ENCODE peak calls at places on chromosomes 1 and 21, in five cellular contexts. One of them, this sample, is unnamed.

GRCh38 chr21:45607021-45607921 is 36.3 kb upstream of the PCBP3 start:
- DNase-seq in GM12891: no peak
- DNase-seq in GM12892: no peak
- DNase-seq in GM23338: peak
- DNase-seq in HCT116: no peak
- DNase-seq in this sample: no peak

GRCh38 chr1:210397252-210397651 is 68.5 kb downstream of the HHAT start:
- DNase-seq in GM23338: no peak
- DNase-seq in GM12892: no peak
- DNase-seq in HCT116: no peak
- DNase-seq in GM12891: no peak
- DNase-seq in this sample: no peak

GRCh38 chr1:164602480-164603093 is 43.6 kb downstream of the PBX1 start:
- DNase-seq in GM23338: peak
- DNase-seq in HCT116: no peak
- DNase-seq in GM12891: no peak
- DNase-seq in GM12892: no peak
- DNase-seq in this sample: peak

GRCh38 chr1:202164271-202165037 is 4.1 kb upstream of the PTPN7 start:
- DNase-seq in HCT116: no peak
- DNase-seq in GM23338: no peak
- DNase-seq in GM12891: peak
- DNase-seq in GM12892: peak
- DNase-seq in this sample: no peak

GRCh38 chr1:12650001-12650421 is 6.1 kb downstream of the AADACL4 start:
- DNase-seq in HCT116: no peak
- DNase-seq in GM12891: no peak
- DNase-seq in GM12892: no peak
- DNase-seq in GM23338: no peak
- DNase-seq in this sample: peak

GRCh38 chr21:31558839-31559367 is 100.6 kb upstream of the SOD1 start:
- DNase-seq in HCT116: peak
- DNase-seq in GM23338: peak
- DNase-seq in GM12892: peak
- DNase-seq in GM12891: peak
- DNase-seq in this sample: peak

GRCh38 chr1:40664791-40665190 is 691 bp downstream of the RIMS3 start:
- DNase-seq in GM12892: no peak
- DNase-seq in GM23338: no peak
- DNase-seq in GM12891: no peak
- DNase-seq in HCT116: no peak
- DNase-seq in this sample: no peak

GRCh38 chr1:119869962-119870361 is 26.4 kb downstream of the ADAM30 start:
- DNase-seq in GM12892: no peak
- DNase-seq in HCT116: no peak
- DNase-seq in GM12891: no peak
- DNase-seq in GM23338: no peak
- DNase-seq in this sample: no peak

GRCh38 chr1:10564063-10564462 is 89.3 kb downstream of the PEX14 start:
- DNase-seq in GM23338: no peak
- DNase-seq in GM12891: no peak
- DNase-seq in GM12892: no peak
- DNase-seq in HCT116: no peak
- DNase-seq in this sample: no peak

GRCh38 chr21:27564684-27565280 is 597.9 kb upstream of the ADAMTS5 start:
- DNase-seq in GM12892: no peak
- DNase-seq in HCT116: no peak
- DNase-seq in GM23338: peak
- DNase-seq in GM12891: no peak
- DNase-seq in this sample: peak

GRCh38 chr1:68231627-68232303 is 558 bp downstream of the WLS start:
- DNase-seq in GM12891: no peak
- DNase-seq in GM23338: peak
- DNase-seq in HCT116: no peak
- DNase-seq in GM12892: no peak
- DNase-seq in this sample: peak

GRCh38 chr1:170674986-170675385 is 11.1 kb downstream of the PRRX1 start:
- DNase-seq in HCT116: no peak
- DNase-seq in GM23338: no peak
- DNase-seq in GM12892: no peak
- DNase-seq in GM12891: no peak
- DNase-seq in this sample: no peak

GRCh38 chr1:67201891-67202290 is 35.6 kb downstream of the IL23R start:
- DNase-seq in GM23338: no peak
- DNase-seq in GM12892: no peak
- DNase-seq in HCT116: no peak
- DNase-seq in GM12891: no peak
- DNase-seq in this sample: no peak

GRCh38 chr21:43315244-43316137 is 111.4 kb downstream of the SIK1 start:
- DNase-seq in GM12892: no peak
- DNase-seq in HCT116: no peak
- DNase-seq in GM12891: no peak
- DNase-seq in GM23338: no peak
- DNase-seq in this sample: no peak

GRCh38 chr1:10065344-10065685 is 32.6 kb downstream of the UBE4B start:
- DNase-seq in GM23338: peak
- DNase-seq in GM12892: no peak
- DNase-seq in HCT116: no peak
- DNase-seq in GM12891: no peak
- DNase-seq in this sample: peak

GRCh38 chr1:101996830-101997485 is at the start of gene OLFM3:
- DNase-seq in GM12892: peak
- DNase-seq in HCT116: no peak
- DNase-seq in GM12891: no peak
- DNase-seq in GM23338: peak
- DNase-seq in this sample: peak

GRCh38 chr1:32247452-32247851 is 430 bp downstream of the FAM167B start:
- DNase-seq in GM12891: no peak
- DNase-seq in HCT116: no peak
- DNase-seq in GM12892: no peak
- DNase-seq in GM23338: no peak
- DNase-seq in this sample: no peak

GRCh38 chr1:62336638-62337534 is 17.7 kb upstream of the KANK4 start:
- DNase-seq in GM23338: no peak
- DNase-seq in HCT116: no peak
- DNase-seq in GM12892: no peak
- DNase-seq in GM12891: no peak
- DNase-seq in this sample: no peak

GRCh38 chr1:6127587-6128163 is 52.4 kb downstream of the CHD5 start:
- DNase-seq in HCT116: peak
- DNase-seq in GM23338: peak
- DNase-seq in GM12892: no peak
- DNase-seq in GM12891: peak
- DNase-seq in this sample: peak

GRCh38 chr1:64965239-64966157 is 851 bp downstream of the JAK1 start:
- DNase-seq in HCT116: no peak
- DNase-seq in GM12891: peak
- DNase-seq in GM12892: no peak
- DNase-seq in GM23338: peak
- DNase-seq in this sample: peak

DNA sequence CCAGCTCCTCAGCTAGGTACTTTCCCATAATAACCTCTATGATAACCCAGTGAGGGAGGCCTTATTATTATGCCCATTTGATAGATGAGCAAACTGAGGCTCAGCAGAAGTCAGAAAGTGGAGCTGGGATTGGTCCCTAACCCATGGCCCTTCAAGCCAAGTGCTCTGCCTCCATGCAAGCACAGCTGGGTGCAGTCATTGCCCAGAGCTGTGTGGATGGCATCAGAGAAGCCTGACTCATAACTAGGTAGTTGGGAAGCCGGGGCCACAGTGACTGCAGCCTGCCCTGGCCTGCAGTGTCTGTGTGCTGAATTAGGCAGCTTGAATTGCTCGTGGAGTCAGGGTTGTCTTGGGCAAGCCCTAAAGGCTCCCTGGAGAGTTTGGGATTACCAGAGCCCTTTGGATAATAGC is 89.9 kb upstream of the SLC2A1 start:
- DNase-seq in GM12891: no peak
- DNase-seq in HCT116: no peak
- DNase-seq in GM23338: no peak
- DNase-seq in GM12892: no peak
- DNase-seq in this sample: no peak
- TF ChIP-seq POLR2AphosphoS5 in GM12891: no peak
- TF ChIP-seq POLR2AphosphoS5 in HCT116: no peak
- TF ChIP-seq POLR2AphosphoS5 in GM23338: no peak
- TF ChIP-seq POLR2AphosphoS5 in GM12892: no peak
- TF ChIP-seq POLR2AphosphoS5 in this sample: no peak

DNA sequence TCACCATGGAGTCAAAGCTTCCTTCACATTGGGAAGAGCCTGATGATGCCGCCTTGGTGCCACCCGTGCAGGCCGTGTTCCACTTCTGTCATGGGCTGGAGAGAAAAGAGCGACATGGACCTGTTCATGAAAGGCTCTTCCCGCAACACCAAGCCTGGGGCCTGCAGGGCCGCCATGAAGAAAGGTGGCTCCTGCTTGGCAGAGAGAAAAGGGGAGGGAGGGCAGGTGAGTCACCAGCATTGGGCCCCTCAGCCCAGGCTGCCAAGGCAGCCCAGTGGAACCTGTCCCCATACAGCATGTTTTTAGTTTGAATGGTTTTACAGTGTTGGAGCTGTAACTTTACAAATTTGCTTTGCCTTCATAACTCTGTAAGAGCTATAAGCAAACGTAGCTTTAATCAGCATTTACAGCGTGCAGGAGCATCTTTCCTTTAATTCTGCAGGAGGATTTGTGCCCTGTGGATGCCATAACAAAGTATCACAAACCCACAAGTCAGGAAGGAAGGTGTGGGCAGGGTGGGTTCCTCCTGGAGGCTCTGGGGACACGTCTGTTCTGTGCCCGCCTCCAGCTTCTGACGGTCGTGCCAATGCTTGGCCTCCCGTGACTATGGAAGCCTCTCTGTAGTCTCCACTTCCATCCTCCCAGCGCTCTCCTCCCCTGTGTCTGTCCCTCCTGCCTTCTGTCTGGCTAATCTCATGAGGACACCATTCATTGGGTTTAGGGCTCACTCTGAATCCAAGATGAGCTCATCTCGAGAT is 49.1 kb downstream of the RIPK4 start:
- DNase-seq in HCT116: no peak
- DNase-seq in GM23338: no peak
- DNase-seq in GM12891: no peak
- DNase-seq in GM12892: no peak
- DNase-seq in this sample: no peak
- TF ChIP-seq POLR2AphosphoS5 in HCT116: no peak
- TF ChIP-seq POLR2AphosphoS5 in GM23338: no peak
- TF ChIP-seq POLR2AphosphoS5 in GM12891: no peak
- TF ChIP-seq POLR2AphosphoS5 in GM12892: no peak
- TF ChIP-seq POLR2AphosphoS5 in this sample: no peak

DNA sequence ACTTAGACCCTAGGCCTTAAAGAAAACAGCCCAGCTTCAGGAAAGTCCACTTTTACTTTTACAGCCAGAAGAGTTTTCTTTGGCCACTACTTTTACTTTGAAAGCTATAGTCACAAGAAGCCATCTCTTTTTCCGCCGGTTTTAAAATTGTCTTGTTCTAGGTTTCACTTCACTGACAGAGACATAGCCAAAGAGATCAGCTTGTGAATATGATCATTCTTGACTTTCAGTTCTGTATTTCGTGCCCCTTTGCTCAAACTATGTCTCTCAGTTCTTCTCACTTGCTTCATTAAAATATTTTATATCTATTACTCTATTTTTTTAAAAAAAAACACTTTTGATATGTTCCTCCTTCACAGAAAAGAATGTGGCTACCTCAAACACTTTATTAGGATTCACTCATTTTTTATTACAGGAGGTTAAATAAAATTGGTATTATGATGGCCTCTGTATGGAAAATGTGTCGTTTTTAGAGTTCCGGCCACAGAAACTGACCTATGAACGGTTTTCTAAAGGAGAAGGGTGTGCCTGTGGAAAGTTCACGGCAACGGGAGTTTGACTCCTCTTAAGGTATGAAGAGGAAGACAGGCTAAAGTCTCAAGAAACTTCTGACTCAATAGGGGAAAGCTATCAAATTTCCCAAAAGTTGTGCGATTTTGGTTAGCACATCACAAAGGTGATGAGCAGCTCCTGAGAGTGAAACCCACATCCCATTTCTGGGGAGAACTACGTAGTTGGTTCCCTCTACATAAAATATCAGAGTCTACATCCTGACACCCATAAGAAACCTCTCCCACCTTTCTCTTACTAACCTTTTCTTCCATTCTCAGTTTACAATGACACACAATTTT is 1.2 kb downstream of the MCOLN2 start:
- DNase-seq in GM12891: no peak
- DNase-seq in HCT116: no peak
- DNase-seq in GM23338: no peak
- DNase-seq in GM12892: peak
- DNase-seq in this sample: no peak
- TF ChIP-seq POLR2AphosphoS5 in GM12891: peak
- TF ChIP-seq POLR2AphosphoS5 in HCT116: no peak
- TF ChIP-seq POLR2AphosphoS5 in GM23338: no peak
- TF ChIP-seq POLR2AphosphoS5 in GM12892: no peak
- TF ChIP-seq POLR2AphosphoS5 in this sample: no peak

GRCh38 chr1:18529714-18530113 is 49.0 kb downstream of the KLHDC7A start:
- DNase-seq in GM12892: no peak
- DNase-seq in HCT116: no peak
- DNase-seq in GM23338: no peak
- DNase-seq in GM12891: no peak
- DNase-seq in this sample: no peak

GRCh38 chr1:18528616-18529015 is 47.9 kb downstream of the KLHDC7A start:
- DNase-seq in GM12891: no peak
- DNase-seq in GM23338: no peak
- DNase-seq in GM12892: no peak
- DNase-seq in HCT116: no peak
- DNase-seq in this sample: no peak

GRCh38 chr1:18530567-18531502 is 50.1 kb downstream of the KLHDC7A start:
- DNase-seq in HCT116: peak
- DNase-seq in GM23338: peak
- DNase-seq in GM12892: no peak
- DNase-seq in GM12891: no peak
- DNase-seq in this sample: no peak

GRCh38 chr1:18532390-18533170 is 51.9 kb downstream of the KLHDC7A start:
- DNase-seq in GM23338: no peak
- DNase-seq in GM12891: no peak
- DNase-seq in GM12892: no peak
- DNase-seq in HCT116: no peak
- DNase-seq in this sample: no peak

GRCh38 chr1:18531503-18531845 is 50.7 kb downstream of the KLHDC7A start:
- DNase-seq in HCT116: no peak
- DNase-seq in GM23338: no peak
- DNase-seq in GM12891: no peak
- DNase-seq in GM12892: no peak
- DNase-seq in this sample: no peak
- TF ChIP-seq POLR2AphosphoS5 in HCT116: no peak
- TF ChIP-seq POLR2AphosphoS5 in GM23338: no peak
- TF ChIP-seq POLR2AphosphoS5 in GM12891: no peak
- TF ChIP-seq POLR2AphosphoS5 in GM12892: no peak
- TF ChIP-seq POLR2AphosphoS5 in this sample: no peak

GRCh38 chr1:107057197-107058133 is 991 bp downstream of the PRMT6 start:
- DNase-seq in GM23338: peak
- DNase-seq in HCT116: no peak
- DNase-seq in GM12891: peak
- DNase-seq in GM12892: peak
- DNase-seq in this sample: peak
- TF ChIP-seq POLR2AphosphoS5 in GM23338: peak
- TF ChIP-seq POLR2AphosphoS5 in HCT116: no peak
- TF ChIP-seq POLR2AphosphoS5 in GM12891: peak
- TF ChIP-seq POLR2AphosphoS5 in GM12892: no peak
- TF ChIP-seq POLR2AphosphoS5 in this sample: peak

GRCh38 chr1:21749109-21749508 is 33.8 kb downstream of the USP48 start:
- DNase-seq in GM23338: no peak
- DNase-seq in GM12892: no peak
- DNase-seq in HCT116: no peak
- DNase-seq in GM12891: no peak
- DNase-seq in this sample: no peak
- TF ChIP-seq POLR2AphosphoS5 in GM23338: no peak
- TF ChIP-seq POLR2AphosphoS5 in GM12892: no peak
- TF ChIP-seq POLR2AphosphoS5 in HCT116: no peak
- TF ChIP-seq POLR2AphosphoS5 in GM12891: no peak
- TF ChIP-seq POLR2AphosphoS5 in this sample: no peak